ENCODE peak calls at places on chromosomes 4 and X, in seven cellular contexts. One of them, this sample, is unnamed.

GRCh38 chr4:48360966-48361470 is 19.7 kb downstream of the SLAIN2 start:
- DNase-seq in hepatocyte: no peak
- DNase-seq in choroid plexus epithelial cell: peak; percentile 53
- DNase-seq in right lobe of liver: no peak
- DNase-seq in tibial artery: no peak
- DNase-seq in kidney epithelial cell: no peak
- DNase-seq in OCI-LY7: no peak
- DNase-seq in this sample: no peak

GRCh38 chr4:7338876-7339623 is 95.7 kb downstream of the PSAPL1 start:
- DNase-seq in tibial artery: no peak
- DNase-seq in hepatocyte: no peak
- DNase-seq in kidney epithelial cell: no peak
- DNase-seq in OCI-LY7: no peak
- DNase-seq in right lobe of liver: peak; percentile 42
- DNase-seq in choroid plexus epithelial cell: no peak
- DNase-seq in this sample: no peak

GRCh38 chr4:182671749-182672148 is 245.4 kb downstream of the DCTD start:
- DNase-seq in right lobe of liver: no peak
- DNase-seq in choroid plexus epithelial cell: no peak
- DNase-seq in kidney epithelial cell: no peak
- DNase-seq in hepatocyte: no peak
- DNase-seq in tibial artery: no peak
- DNase-seq in OCI-LY7: no peak
- DNase-seq in this sample: no peak

GRCh38 chrX:69284491-69284890 is 119.2 kb upstream of the PJA1 start:
- DNase-seq in OCI-LY7: no peak
- DNase-seq in right lobe of liver: no peak
- DNase-seq in choroid plexus epithelial cell: no peak
- DNase-seq in hepatocyte: no peak
- DNase-seq in kidney epithelial cell: no peak
- DNase-seq in tibial artery: no peak
- DNase-seq in this sample: no peak

GRCh38 chr4:36676139-36677050 is 395.0 kb downstream of the DTHD1 start:
- DNase-seq in tibial artery: no peak
- DNase-seq in right lobe of liver: no peak
- DNase-seq in choroid plexus epithelial cell: peak; percentile 3
- DNase-seq in hepatocyte: peak; percentile 18
- DNase-seq in kidney epithelial cell: no peak
- DNase-seq in OCI-LY7: no peak
- DNase-seq in this sample: no peak

GRCh38 chr4:121514443-121514842 is 133.6 kb upstream of the QRFPR start:
- DNase-seq in right lobe of liver: no peak
- DNase-seq in hepatocyte: no peak
- DNase-seq in tibial artery: no peak
- DNase-seq in choroid plexus epithelial cell: no peak
- DNase-seq in kidney epithelial cell: no peak
- DNase-seq in OCI-LY7: no peak
- DNase-seq in this sample: no peak

GRCh38 chr4:85489273-85489672 is 14.3 kb downstream of the ARHGAP24 start:
- DNase-seq in kidney epithelial cell: no peak
- DNase-seq in OCI-LY7: no peak
- DNase-seq in hepatocyte: peak; percentile 26
- DNase-seq in tibial artery: no peak
- DNase-seq in right lobe of liver: no peak
- DNase-seq in choroid plexus epithelial cell: peak; percentile 48
- DNase-seq in this sample: no peak

GRCh38 chrX:72644946-72645345 is 69.2 kb downstream of the PHKA1 start:
- DNase-seq in right lobe of liver: peak; percentile 25
- DNase-seq in OCI-LY7: no peak
- DNase-seq in hepatocyte: no peak
- DNase-seq in choroid plexus epithelial cell: no peak
- DNase-seq in kidney epithelial cell: no peak
- DNase-seq in tibial artery: no peak
- DNase-seq in this sample: no peak

GRCh38 chr4:142463195-142463594 is 382.9 kb downstream of the INPP4B start:
- DNase-seq in right lobe of liver: no peak
- DNase-seq in hepatocyte: no peak
- DNase-seq in choroid plexus epithelial cell: no peak
- DNase-seq in tibial artery: no peak
- DNase-seq in OCI-LY7: no peak
- DNase-seq in kidney epithelial cell: no peak
- DNase-seq in this sample: no peak

DNA sequence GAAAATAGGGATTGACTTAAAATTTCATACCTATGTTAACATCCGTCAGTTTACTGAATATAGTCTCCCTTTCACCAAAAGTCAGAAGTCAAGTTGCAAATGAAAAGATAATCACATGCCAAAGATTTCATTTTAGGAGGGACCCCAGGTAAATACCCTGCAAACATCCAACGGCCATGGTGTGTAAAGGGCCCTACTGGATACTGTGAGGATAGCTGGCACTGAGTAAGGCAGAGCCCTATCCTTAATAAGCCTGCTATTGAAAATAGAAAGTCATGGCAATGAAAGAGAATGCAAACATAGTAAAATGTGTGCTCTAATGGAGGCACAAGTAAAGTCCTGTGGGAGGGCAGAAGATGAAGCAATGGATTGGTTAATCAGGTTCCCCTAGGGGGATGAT is 20.9 kb downstream of the STK26 start:
- DNase-seq in right lobe of liver: no peak
- DNase-seq in OCI-LY7: no peak
- DNase-seq in choroid plexus epithelial cell: no peak
- DNase-seq in kidney epithelial cell: no peak
- DNase-seq in tibial artery: no peak
- DNase-seq in hepatocyte: no peak
- DNase-seq in this sample: no peak
- H3K4me3 ChIP-seq in right lobe of liver: no peak overlapping the region
- H3K4me3 ChIP-seq in OCI-LY7: no peak overlapping the region
- H3K4me3 ChIP-seq in choroid plexus epithelial cell: no peak overlapping the region
- H3K4me3 ChIP-seq in kidney epithelial cell: no peak overlapping the region
- H3K4me3 ChIP-seq in tibial artery: no peak overlapping the region
- H3K4me3 ChIP-seq in hepatocyte: no peak overlapping the region
- H3K4me3 ChIP-seq in this sample: no peak overlapping the region

GRCh38 chrX:55135171-55135570 is 46.4 kb downstream of the PAGE2 start:
- DNase-seq in kidney epithelial cell: peak; percentile 7
- DNase-seq in tibial artery: no peak
- DNase-seq in hepatocyte: peak; percentile 54
- DNase-seq in OCI-LY7: peak; percentile 23
- DNase-seq in choroid plexus epithelial cell: peak; percentile 68
- DNase-seq in right lobe of liver: peak; percentile 59
- DNase-seq in this sample: no peak
- TF ChIP-seq CTCF in kidney epithelial cell: peak; percentile 59
- TF ChIP-seq CTCF in tibial artery: peak; percentile 43
- TF ChIP-seq CTCF in hepatocyte: peak; percentile 57
- TF ChIP-seq CTCF in OCI-LY7: peak; percentile 56
- TF ChIP-seq CTCF in choroid plexus epithelial cell: peak; percentile 78
- TF ChIP-seq CTCF in right lobe of liver: peak; percentile 61
- TF ChIP-seq CTCF in this sample: peak; percentile 74

DNA sequence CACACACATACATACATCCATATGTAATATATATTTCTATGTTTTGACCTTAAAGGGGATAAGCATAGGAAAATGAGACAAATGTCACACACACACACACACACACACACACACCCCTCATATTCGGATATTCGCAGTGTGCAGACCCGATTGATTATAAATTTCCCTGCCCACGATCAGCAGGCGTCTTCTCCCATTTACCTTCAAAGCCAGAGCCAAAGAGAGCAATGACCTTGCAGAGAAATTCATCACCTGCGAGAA is 485 bp downstream of the GPRIN3 start:
- DNase-seq in choroid plexus epithelial cell: no peak
- DNase-seq in tibial artery: no peak
- DNase-seq in kidney epithelial cell: no peak
- DNase-seq in hepatocyte: no peak
- DNase-seq in OCI-LY7: no peak
- DNase-seq in right lobe of liver: no peak
- DNase-seq in this sample: no peak
- H3K4me3 ChIP-seq in choroid plexus epithelial cell: peak overlapping the region; percentile 60
- H3K4me3 ChIP-seq in tibial artery: peak overlapping the region; percentile 49
- H3K4me3 ChIP-seq in kidney epithelial cell: peak overlapping the region; percentile 78
- H3K4me3 ChIP-seq in hepatocyte: peak overlapping the region; percentile 85
- H3K4me3 ChIP-seq in OCI-LY7: peak overlapping the region; percentile 82
- H3K4me3 ChIP-seq in right lobe of liver: peak overlapping the region; percentile 57
- H3K4me3 ChIP-seq in this sample: peak overlapping the region; percentile 92

GRCh38 chrX:83658731-83659130 is 150.6 kb downstream of the POU3F4 start:
- DNase-seq in tibial artery: no peak
- DNase-seq in kidney epithelial cell: no peak
- DNase-seq in OCI-LY7: peak; percentile 11
- DNase-seq in choroid plexus epithelial cell: no peak
- DNase-seq in hepatocyte: no peak
- DNase-seq in right lobe of liver: no peak
- DNase-seq in this sample: no peak
- TF ChIP-seq CTCF in tibial artery: no peak
- TF ChIP-seq CTCF in kidney epithelial cell: no peak
- TF ChIP-seq CTCF in OCI-LY7: peak; percentile 67
- TF ChIP-seq CTCF in choroid plexus epithelial cell: no peak
- TF ChIP-seq CTCF in hepatocyte: no peak
- TF ChIP-seq CTCF in right lobe of liver: peak; percentile 24
- TF ChIP-seq CTCF in this sample: peak; percentile 4